ENCODE peak calls at places on chromosomes 3 and 15, in seven cellular contexts. U, C, J, F, R, Y and M are unnamed samples.

GRCh38 chr3:51819709-51820406 is 40.8 kb upstream of the IQCF6 start:
- DNase-seq in J (no peak), U (no peak), R (no peak), F (no peak), C (no peak), Y (no peak), M (no peak)

GRCh38 chr3:194043516-194043915 is 92.4 kb upstream of the HES1 start:
- DNase-seq in C (no peak), F (no peak), R (no peak), U (no peak), Y (no peak), J (no peak), M (peak)

GRCh38 chr3:9622438-9622837 is 26.9 kb upstream of the MTMR14 start:
- DNase-seq in C (no peak), J (no peak), U (no peak), F (no peak), R (no peak), Y (no peak), M (no peak)

GRCh38 chr15:63473999-63474809 is 30.2 kb upstream of the USP3 start:
- DNase-seq in F (no peak), U (no peak), Y (no peak), R (peak), C (no peak), J (no peak), M (peak)

GRCh38 chr15:44010114-44010513 is 183.3 kb downstream of the WDR76 start:
- DNase-seq in R (no peak), F (no peak), Y (no peak), U (no peak), J (no peak), C (no peak), M (no peak)

GRCh38 chr3:98817546-98817945 is 54.4 kb downstream of the ST3GAL6 start:
- DNase-seq in U (no peak), C (no peak), R (no peak), J (peak), Y (no peak), F (no peak), M (no peak)

GRCh38 chr3:72444642-72445223 is 403.5 kb downstream of the SHQ1 start:
- DNase-seq in C (no peak), R (no peak), F (no peak), Y (no peak), U (no peak), J (no peak), M (no peak)

GRCh38 chr3:107523361-107524213 is 825 bp downstream of the BBX start:
- DNase-seq in J (no peak), U (peak), Y (peak), R (peak), F (peak), C (peak), M (peak)

GRCh38 chr15:92803852-92804609 is 96.1 kb upstream of the CHD2 start:
- DNase-seq in J (peak), F (peak), U (no peak), C (peak), Y (peak), R (peak), M (peak)

GRCh38 chr3:134607054-134608022 is 43.5 kb downstream of the KY start:
- DNase-seq in U (no peak), J (no peak), R (no peak), C (no peak), F (no peak), Y (no peak), M (no peak)

GRCh38 chr3:142964150-142964498 is 650 bp upstream of the PAQR9 start:
- DNase-seq in F (no peak), U (no peak), J (no peak), C (no peak), R (no peak), Y (no peak), M (no peak)
- H3K4me3 ChIP-seq in F (peak), U (peak), J (peak), C (no peak), R (peak), Y (peak), M (peak)

DNA sequence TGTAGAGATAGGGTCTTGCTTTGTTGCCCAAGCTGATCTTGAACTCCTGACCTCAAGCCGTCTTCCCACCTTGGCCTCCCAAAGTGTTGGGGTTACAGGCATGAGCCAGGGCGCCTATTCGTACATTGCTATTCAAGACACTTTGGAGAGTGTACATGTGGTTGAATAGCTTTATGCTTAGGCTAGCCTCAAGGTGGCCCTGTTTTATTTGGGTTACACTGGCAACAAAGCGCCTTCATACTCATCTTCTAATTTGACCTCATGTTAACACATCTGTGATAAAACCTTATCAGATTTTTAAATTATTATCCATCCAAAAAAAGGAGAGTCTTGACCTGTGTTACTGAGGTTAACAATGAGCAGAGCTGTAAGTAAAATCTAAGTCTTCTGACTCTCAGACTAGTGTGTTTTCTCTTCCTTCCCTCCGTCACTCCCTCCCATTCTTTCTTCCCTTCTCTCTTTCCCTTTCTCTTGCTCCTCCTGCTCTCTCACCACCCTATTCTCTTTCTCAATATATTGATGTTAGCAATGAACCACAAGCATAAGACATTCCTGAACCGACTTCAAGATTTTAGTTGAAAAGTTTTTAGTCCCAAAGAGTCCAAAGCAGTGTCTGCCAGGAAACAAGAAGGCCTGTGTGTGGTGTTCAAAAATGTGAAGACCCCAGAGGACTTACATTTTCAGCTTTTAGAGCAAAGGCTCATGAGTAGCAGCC is 603.7 kb upstream of the CFAP20DC start:
- DNase-seq in C (no peak), Y (no peak), F (no peak), J (no peak), U (no peak), R (no peak), M (no peak)
- TF ChIP-seq CTCF in C (no peak), Y (no peak), F (no peak), J (no peak), U (no peak), R (no peak), M (no peak)

GRCh38 chr15:25456196-25456595 is 17.4 kb upstream of the UBE3A start:
- DNase-seq in F (no peak), Y (no peak), U (no peak), J (no peak), R (no peak), C (no peak), M (no peak)
- H3K4me3 ChIP-seq in F (no peak), Y (no peak), U (no peak), J (no peak), R (no peak), C (no peak), M (no peak)

GRCh38 chr3:120139140-120139539 is 44.9 kb upstream of the GSK3B start:
- DNase-seq in Y (no peak), J (no peak), F (no peak), C (no peak), U (no peak), R (no peak), M (no peak)

GRCh38 chr3:120140098-120140742 is 46.0 kb upstream of the GSK3B start:
- DNase-seq in Y (no peak), C (no peak), R (no peak), U (no peak), F (no peak), J (no peak), M (no peak)

GRCh38 chr3:120142236-120142635 is 48.0 kb upstream of the GSK3B start:
- DNase-seq in F (no peak), Y (no peak), J (no peak), C (no peak), U (no peak), R (no peak), M (no peak)

DNA sequence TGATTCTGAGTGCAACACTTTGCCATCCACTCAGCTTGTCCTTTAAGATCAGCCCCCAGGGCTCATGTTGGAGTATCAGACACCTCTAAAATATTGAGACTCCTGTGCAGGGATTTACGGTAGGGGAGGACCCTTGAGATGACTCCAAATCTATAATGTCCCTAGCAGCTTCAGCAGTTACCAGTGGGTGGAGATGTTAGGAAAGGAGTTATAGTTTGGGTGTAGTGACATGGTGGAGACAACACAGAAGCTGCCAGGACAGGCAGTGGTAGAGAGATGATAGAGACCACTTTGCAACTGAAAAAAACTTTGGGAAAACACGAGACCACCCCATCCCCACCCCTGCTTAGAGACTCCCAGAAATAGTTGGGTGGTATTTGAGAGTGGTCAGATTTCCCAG is 43.3 kb upstream of the GSK3B start:
- DNase-seq in F (no peak), Y (no peak), C (no peak), U (no peak), J (no peak), R (no peak), M (no peak)
- TF ChIP-seq CTCF in F (no peak), Y (no peak), C (no peak), U (no peak), J (no peak), R (no peak), M (peak)

DNA sequence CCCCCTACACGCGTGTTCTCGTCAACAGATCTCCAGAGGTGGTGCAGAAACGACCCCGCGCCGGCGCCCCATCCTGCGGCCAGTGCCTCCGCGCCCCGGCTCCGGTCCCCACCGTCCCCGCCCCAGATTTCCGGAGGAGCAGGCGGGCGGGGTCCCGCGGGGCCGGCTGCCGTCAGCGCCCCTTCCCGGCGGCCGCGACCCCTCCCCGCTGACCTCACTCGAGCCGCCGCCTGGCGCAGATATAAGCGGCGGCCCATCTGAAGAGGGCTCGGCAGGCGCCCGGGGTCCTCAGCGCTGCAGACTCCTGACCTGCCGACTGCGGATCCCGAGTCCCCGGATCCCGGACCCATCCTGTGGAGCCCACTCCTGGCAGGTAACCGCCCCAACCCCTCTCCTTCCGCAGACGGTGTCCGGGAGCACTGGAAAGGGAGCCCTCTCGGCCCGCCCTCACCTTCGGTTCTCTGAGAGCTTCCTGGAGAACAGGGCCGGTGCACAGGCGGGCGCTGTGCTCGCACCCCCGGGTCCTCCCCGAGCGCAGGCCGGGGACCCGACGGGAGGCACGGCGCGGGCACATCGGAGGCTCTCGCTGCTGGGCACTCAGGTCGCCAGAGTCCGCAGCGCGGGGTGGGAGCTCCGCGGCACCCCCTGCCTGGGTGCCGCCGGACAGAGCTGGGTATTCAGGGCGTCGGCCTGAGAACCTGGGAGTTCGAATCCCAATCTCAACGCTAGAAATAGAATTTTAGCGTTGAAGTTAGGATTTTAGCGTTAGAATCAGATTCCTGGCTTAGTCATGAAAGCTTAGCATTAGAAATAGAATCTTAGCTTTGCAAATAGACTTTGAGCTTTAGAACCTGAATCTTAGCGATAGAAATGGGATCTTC is at the start of gene TRH:
- DNase-seq in R (no peak), J (no peak), C (no peak), Y (no peak), U (no peak), F (no peak), M (no peak)
- H3K4me3 ChIP-seq in R (peak), J (no peak), C (no peak), Y (peak), U (peak), F (no peak), M (no peak)

DNA sequence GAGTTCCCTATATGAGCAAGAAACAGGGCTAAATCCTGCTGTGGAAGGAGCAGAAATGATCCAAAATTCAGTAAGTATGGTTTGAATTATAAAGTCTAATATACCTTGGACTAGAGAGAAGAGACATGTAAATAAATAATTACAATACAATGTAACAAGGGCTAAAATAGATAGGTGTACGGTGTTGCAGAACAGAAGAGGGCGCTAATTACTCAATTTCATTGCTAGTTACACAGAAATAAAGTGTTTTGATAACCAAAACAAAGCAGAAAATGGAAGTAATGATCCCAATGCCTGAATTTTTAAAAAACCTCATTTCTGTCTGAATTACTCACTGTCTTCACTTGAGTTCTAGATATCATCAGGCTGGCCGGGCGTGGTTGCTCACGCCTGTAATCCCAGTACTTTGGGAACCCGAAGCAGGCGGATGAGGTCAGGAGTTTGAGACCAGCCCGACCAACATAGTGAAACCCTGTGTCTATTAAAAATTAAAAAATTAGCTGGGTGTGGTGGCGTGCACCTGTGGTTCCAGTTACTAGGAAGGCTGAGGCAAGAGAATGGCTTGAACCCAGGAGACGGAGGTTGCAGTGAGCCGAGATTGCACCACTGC is 8.3 kb upstream of the PLCH1 start:
- DNase-seq in F (no peak), J (no peak), U (no peak), Y (no peak), C (no peak), R (no peak), M (no peak)
- TF ChIP-seq CTCF in F (no peak), J (peak), U (peak), Y (peak), C (no peak), R (no peak), M (peak)

GRCh38 chr15:40565333-40566238 is 744 bp upstream of the CCDC32 start:
- DNase-seq in C (no peak), F (no peak), Y (no peak), R (no peak), U (no peak), J (no peak), M (no peak)
- H3K4me3 ChIP-seq in C (no peak), F (peak), Y (peak), R (peak), U (peak), J (peak), M (peak)